ENCODE peak calls at places on chromosomes 7 and 10, in six cellular contexts. B, O, Q, C, X and A are unnamed samples.
A peak's percentile ranks its signal among the peaks of the same experiment; 100 is the strongest.

GRCh38 chr7:41817386-41817785 is 114.5 kb upstream of the INHBA start:
- DNase-seq in O (no peak), C (no peak), Q (no peak), B (no peak), X (no peak), A (no peak)

GRCh38 chr10:43930777-43931176 is 282.1 kb upstream of the ZNF32 start:
- DNase-seq in X (no peak), C (no peak), Q (no peak), B (no peak), O (no peak), A (no peak)

GRCh38 chr10:28327494-28327886 is 24.6 kb upstream of the MPP7 start:
- DNase-seq in X (no peak), O (no peak), B (no peak), Q (no peak), C (no peak), A (no peak)

GRCh38 chr7:116455009-116455408 is 44.5 kb upstream of the CAV2 start:
- DNase-seq in B (no peak), C (no peak), Q (no peak), O (no peak), X (no peak), A (no peak)

GRCh38 chr10:122132331-122132755 is 138.8 kb upstream of the BTBD16 start:
- DNase-seq in B (no peak), C (no peak), X (no peak), Q (no peak), O (peak; percentile 82), A (no peak)

GRCh38 chr10:7891634-7892033 is 73.3 kb downstream of the TAF3 start:
- DNase-seq in X (no peak), B (no peak), Q (no peak), C (no peak), O (no peak), A (no peak)

GRCh38 chr10:109126541-109126940 is 796.8 kb downstream of the XPNPEP1 start:
- DNase-seq in B (no peak), X (no peak), C (no peak), Q (no peak), O (peak; percentile 63), A (no peak)

GRCh38 chr7:81159402-81159801 is 240.6 kb upstream of the SEMA3C start:
- DNase-seq in Q (no peak), O (peak; percentile 45), C (no peak), X (no peak), B (no peak), A (peak; percentile 44)

GRCh38 chr10:42982886-42983594 is 93.8 kb upstream of the RET start:
- DNase-seq in C (no peak), Q (peak; percentile 25), B (no peak), O (no peak), X (no peak), A (no peak)

GRCh38 chr10:103986360-103986759 is 19.4 kb downstream of the SLK start:
- DNase-seq in B (no peak), Q (no peak), O (no peak), X (no peak), C (no peak), A (no peak)

GRCh38 chr7:28988818-28989595 is 30.9 kb upstream of the TRIL start:
- DNase-seq in O (peak; percentile 69), Q (no peak), C (no peak), X (no peak), B (no peak), A (no peak)

GRCh38 chr7:126723966-126724544 is 528.7 kb downstream of the GRM8 start:
- DNase-seq in C (no peak), B (no peak), X (no peak), Q (no peak), O (no peak), A (no peak)

GRCh38 chr10:14382022-14382421 is 51.3 kb upstream of the FRMD4A start:
- DNase-seq in Q (no peak), O (no peak), C (no peak), X (no peak), B (no peak), A (no peak)

GRCh38 chr10:30883116-30883515 is 148.5 kb downstream of the ZNF438 start:
- DNase-seq in C (no peak), Q (no peak), X (no peak), B (no peak), O (no peak), A (no peak)

GRCh38 chr7:25368599-25368998 is 140.3 kb upstream of the NPVF start:
- DNase-seq in X (no peak), B (no peak), O (no peak), C (no peak), Q (no peak), A (no peak)

GRCh38 chr10:3472705-3473078 is 300.1 kb upstream of the PITRM1 start:
- DNase-seq in C (no peak), X (no peak), Q (no peak), B (no peak), O (no peak), A (no peak)

GRCh38 chr10:24427678-24428409 is 218.9 kb downstream of the KIAA1217 start:
- DNase-seq in X (no peak), Q (no peak), O (no peak), C (no peak), B (no peak), A (no peak)

GRCh38 chr7:43394441-43395130 is 188.3 kb upstream of the STK17A start:
- DNase-seq in C (no peak), B (no peak), X (no peak), Q (no peak), O (no peak), A (no peak)

GRCh38 chr10:69223028-69223342 is 2.9 kb downstream of the HKDC1 start:
- DNase-seq in C (no peak), Q (no peak), X (no peak), O (no peak), B (no peak), A (no peak)

GRCh38 chr10:80669485-80669884 is 131.8 kb downstream of the SH2D4B start:
- DNase-seq in O (no peak), C (no peak), Q (no peak), X (no peak), B (no peak), A (no peak)

GRCh38 chr10:21926949-21927348 is 76.6 kb downstream of the DNAJC1 start:
- DNase-seq in O (peak; percentile 67), C (no peak), X (no peak), Q (no peak), B (no peak), A (no peak)

GRCh38 chr10:75924309-75924920 is 493.0 kb downstream of the LRMDA start:
- DNase-seq in B (no peak), X (no peak), C (no peak), Q (no peak), O (no peak), A (no peak)

GRCh38 chr7:30772984-30773383 is 1.8 kb downstream of the MINDY4 start:
- DNase-seq in B (no peak), O (no peak), Q (no peak), X (no peak), C (no peak), A (no peak)

GRCh38 chr10:3763035-3763456 is 22.0 kb downstream of the KLF6 start:
- DNase-seq in Q (peak; percentile 65), X (no peak), C (no peak), O (no peak), B (no peak), A (no peak)

GRCh38 chr10:85602306-85602705 is 764.3 kb downstream of the GRID1 start:
- DNase-seq in C (no peak), B (no peak), O (no peak), Q (no peak), X (no peak), A (no peak)

GRCh38 chr7:48938539-48938938 is 14.2 kb downstream of the CDC14C start:
- DNase-seq in Q (no peak), B (no peak), X (no peak), O (no peak), C (no peak), A (no peak)

GRCh38 chr7:47690902-47691558 is 109.1 kb upstream of the TNS3 start:
- DNase-seq in B (no peak), C (no peak), X (no peak), Q (no peak), O (no peak), A (no peak)

GRCh38 chr10:114674321-114674720 is 16.2 kb upstream of the ABLIM1 start:
- DNase-seq in X (no peak), C (no peak), Q (no peak), O (no peak), B (no peak), A (no peak)

GRCh38 chr10:25049966-25050365 is 33.6 kb downstream of the THNSL1 start:
- DNase-seq in B (no peak), O (no peak), X (no peak), Q (no peak), C (no peak), A (no peak)

GRCh38 chr10:70617798-70618568 is 15.4 kb upstream of the PRF1 start:
- DNase-seq in Q (no peak), B (no peak), X (no peak), C (no peak), O (no peak), A (no peak)

GRCh38 chr7:5689716-5690115 is 91.7 kb downstream of the RNF216 start:
- DNase-seq in Q (no peak), O (no peak), X (no peak), C (no peak), B (no peak), A (no peak)

GRCh38 chr10:20503186-20503585 is 393.9 kb downstream of the NEBL start:
- DNase-seq in Q (no peak), C (no peak), O (no peak), B (no peak), X (no peak), A (no peak)

GRCh38 chr7:106425017-106425719 is 140.4 kb upstream of the NAMPT start:
- DNase-seq in C (no peak), Q (peak; percentile 16), O (no peak), X (peak; percentile 12), B (peak; percentile 59), A (peak; percentile 36)

GRCh38 chr10:122879339-122880273 is at the start of gene FAM24B:
- DNase-seq in Q (peak; percentile 99), O (peak; percentile 87), X (peak; percentile 91), C (peak; percentile 87), B (peak; percentile 88), A (peak; percentile 97)

GRCh38 chr10:32298066-32298812 is 48.7 kb downstream of the EPC1 start:
- DNase-seq in C (no peak), X (no peak), B (no peak), O (no peak), Q (no peak), A (peak; percentile 11)

GRCh38 chr7:2210551-2211258 is 22.0 kb downstream of the MAD1L1 start:
- DNase-seq in Q (no peak), B (no peak), O (no peak), X (no peak), C (no peak), A (no peak)

GRCh38 chr10:3226960-3227724 is 54.6 kb upstream of the PITRM1 start:
- DNase-seq in C (no peak), B (no peak), X (no peak), O (peak; percentile 69), Q (no peak), A (no peak)